ENCODE peak calls at places on chromosomes 12 and 14, in eight cellular contexts. S is GM23248, H is colonic mucosa, W is ovary, D is tibial nerve, V is RWPE2, L is SJCRH30, A is left ventricle myocardium inferior. K is an unnamed sample.

GRCh38 chr14:92686763-92687427 is 61.5 kb downstream of the LGMN start:
- DNase-seq in S (peak; percentile 83), H (peak; percentile 84), W (peak; percentile 68), D (peak; percentile 67), V (no peak), L (peak; percentile 73), A (peak; percentile 80), K (no peak)

GRCh38 chr12:29160230-29160629 is 11.2 kb downstream of the FAR2 start:
- DNase-seq in S (no peak), H (no peak), W (no peak), D (no peak), V (no peak), L (no peak), A (no peak), K (no peak)

GRCh38 chr14:94646066-94646465 is 33.9 kb downstream of the SERPINA3 start:
- DNase-seq in S (no peak), H (no peak), W (no peak), D (no peak), V (no peak), L (no peak), A (no peak), K (peak; percentile 28)

GRCh38 chr12:108240027-108240785 is 98.9 kb downstream of the CMKLR1 start:
- DNase-seq in S (no peak), H (no peak), W (no peak), D (no peak), V (no peak), L (no peak), A (no peak), K (no peak)

GRCh38 chr14:24802236-24802635 is 168.2 kb upstream of the GZMB start:
- DNase-seq in S (no peak), H (no peak), W (no peak), D (no peak), V (no peak), L (no peak), A (no peak), K (no peak)

GRCh38 chr12:56104815-56105476 is 587 bp downstream of the PA2G4 start:
- DNase-seq in S (peak; percentile 58), H (no peak), W (no peak), D (no peak), V (peak; percentile 62), L (peak; percentile 41), A (no peak), K (no peak)

GRCh38 chr12:98591209-98591608 is 2.3 kb upstream of the SLC25A3 start:
- DNase-seq in S (peak; percentile 11), H (no peak), W (no peak), D (no peak), V (no peak), L (peak; percentile 20), A (no peak), K (no peak)

GRCh38 chr12:123091230-123091629 is 59.7 kb downstream of the PITPNM2 start:
- DNase-seq in S (no peak), H (no peak), W (no peak), D (no peak), V (no peak), L (no peak), A (no peak), K (no peak)

GRCh38 chr14:71363961-71364360 is 456.7 kb downstream of the PCNX1 start:
- DNase-seq in S (peak; percentile 73), H (no peak), W (no peak), D (no peak), V (no peak), L (no peak), A (no peak), K (no peak)

GRCh38 chr12:6092784-6093722 is 31.4 kb downstream of the VWF start:
- DNase-seq in S (peak; percentile 94), H (no peak), W (no peak), D (no peak), V (peak; percentile 89), L (peak; percentile 62), A (no peak), K (peak; percentile 86)

DNA sequence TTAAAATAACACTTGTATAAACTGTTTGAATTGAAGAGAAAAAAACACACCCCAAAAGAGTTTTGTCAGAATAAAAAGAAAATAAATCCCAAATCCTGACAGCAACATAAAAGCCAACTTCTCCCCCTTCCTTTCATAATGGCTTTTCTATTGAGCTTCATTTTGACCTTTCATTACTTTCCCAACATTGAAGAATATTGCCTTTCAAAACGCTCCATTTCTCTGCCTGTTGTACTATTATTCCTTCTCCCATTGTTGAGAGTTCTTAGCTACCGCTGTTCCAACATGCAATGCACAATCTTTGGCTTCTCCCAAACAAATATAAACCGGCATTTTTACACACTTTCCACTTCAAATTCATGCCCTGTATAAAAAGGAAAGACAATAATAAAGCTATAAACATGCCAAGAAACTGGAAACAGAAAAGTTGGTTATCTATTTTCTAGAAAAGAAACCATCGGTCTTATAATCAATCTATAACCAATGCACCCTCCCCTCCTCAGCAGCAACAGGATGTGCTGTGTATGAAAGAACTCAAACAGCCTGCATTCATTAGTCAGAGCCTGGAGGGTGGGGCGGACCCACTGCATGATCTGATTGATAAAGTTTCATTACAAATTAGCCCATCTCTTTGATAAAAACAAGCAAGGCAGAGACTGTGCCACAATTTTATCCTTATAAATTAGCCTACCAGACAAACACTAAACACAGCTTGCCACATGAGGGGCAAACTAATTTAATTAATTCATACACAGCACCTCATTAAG is 448.3 kb downstream of the BCAT1 start:
- DNase-seq in S (peak; percentile 1), H (no peak), W (no peak), D (no peak), V (no peak), L (no peak), A (no peak), K (no peak)
- H3K27ac ChIP-seq in S (no peak overlapping the region), H (no peak overlapping the region), W (peak overlapping the region; percentile 57), D (peak overlapping the region; percentile 82), V (no peak overlapping the region), L (no peak overlapping the region), A (peak overlapping the region; percentile 76), K (peak overlapping the region; percentile 37)

DNA sequence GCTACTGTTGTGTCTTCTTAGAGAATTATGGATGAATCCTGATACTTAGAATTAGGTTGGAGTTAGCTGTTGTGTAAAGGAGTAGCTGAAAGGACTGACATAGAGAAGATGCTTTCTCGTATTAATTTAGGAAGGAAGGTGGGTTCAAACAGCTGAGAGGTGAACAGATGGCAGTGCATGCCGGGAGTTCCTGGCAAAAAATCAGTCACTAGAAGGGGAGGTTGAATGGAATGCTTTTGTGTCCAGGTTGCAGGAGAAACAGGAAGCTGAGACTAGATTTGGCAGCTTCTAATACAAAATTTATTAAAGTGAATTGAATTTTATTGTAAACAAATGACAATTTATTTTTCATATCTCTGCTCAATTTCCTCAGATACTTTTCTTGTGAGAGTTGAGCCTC is 70.8 kb downstream of the BTG1 start:
- DNase-seq in S (no peak), H (no peak), W (no peak), D (no peak), V (no peak), L (no peak), A (no peak), K (no peak)
- H3K27ac ChIP-seq in S (peak overlapping the region; percentile 97), H (no peak overlapping the region), W (no peak overlapping the region), D (no peak overlapping the region), V (no peak overlapping the region), L (no peak overlapping the region), A (peak overlapping the region; percentile 50), K (no peak overlapping the region)

DNA sequence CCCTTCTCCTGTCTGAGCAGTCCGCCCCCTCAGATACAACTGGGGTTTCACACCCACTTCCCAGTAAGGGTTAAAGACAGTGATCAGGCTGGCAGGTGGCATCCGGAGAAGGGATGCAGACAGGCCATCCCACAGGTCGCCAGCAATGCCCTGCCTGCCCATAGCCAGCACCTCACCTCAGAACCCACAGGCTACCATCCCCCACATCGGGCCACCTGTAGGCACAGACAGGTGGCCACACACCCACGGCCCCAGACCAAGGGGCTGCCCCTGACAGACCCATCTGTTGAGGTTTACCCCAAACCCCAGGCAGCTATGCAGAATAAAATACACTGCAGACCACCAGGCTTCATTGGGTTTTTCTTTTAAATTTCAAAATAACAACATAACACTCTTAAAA is 57.5 kb downstream of the CCNK start:
- DNase-seq in S (no peak), H (no peak), W (no peak), D (no peak), V (no peak), L (no peak), A (no peak), K (no peak)
- H3K27ac ChIP-seq in S (no peak overlapping the region), H (no peak overlapping the region), W (no peak overlapping the region), D (no peak overlapping the region), V (peak overlapping the region; percentile 69), L (no peak overlapping the region), A (peak overlapping the region; percentile 85), K (no peak overlapping the region)

GRCh38 chr12:27779416-27779815 is 617 bp upstream of the KLHL42 start:
- DNase-seq in S (peak; percentile 39), H (peak; percentile 33), W (peak; percentile 18), D (no peak), V (no peak), L (peak; percentile 73), A (peak; percentile 15), K (no peak)

GRCh38 chr12:27780612-27781408 is 774 bp upstream of the MANSC4 start:
- DNase-seq in S (peak; percentile 64), H (peak; percentile 47), W (peak; percentile 13), D (no peak), V (peak; percentile 32), L (peak; percentile 41), A (peak; percentile 14), K (peak; percentile 75)

GRCh38 chr12:27779837-27780611 is at the start of the genes KLHL42 and MANSC4:
- DNase-seq in S (peak; percentile 88), H (peak; percentile 64), W (peak; percentile 71), D (peak; percentile 38), V (peak; percentile 34), L (peak; percentile 79), A (peak; percentile 76), K (peak; percentile 87)

GRCh38 chr12:27782481-27782880 is 2.4 kb upstream of the MANSC4 start:
- DNase-seq in S (peak; percentile 13), H (no peak), W (no peak), D (no peak), V (no peak), L (no peak), A (no peak), K (no peak)

DNA sequence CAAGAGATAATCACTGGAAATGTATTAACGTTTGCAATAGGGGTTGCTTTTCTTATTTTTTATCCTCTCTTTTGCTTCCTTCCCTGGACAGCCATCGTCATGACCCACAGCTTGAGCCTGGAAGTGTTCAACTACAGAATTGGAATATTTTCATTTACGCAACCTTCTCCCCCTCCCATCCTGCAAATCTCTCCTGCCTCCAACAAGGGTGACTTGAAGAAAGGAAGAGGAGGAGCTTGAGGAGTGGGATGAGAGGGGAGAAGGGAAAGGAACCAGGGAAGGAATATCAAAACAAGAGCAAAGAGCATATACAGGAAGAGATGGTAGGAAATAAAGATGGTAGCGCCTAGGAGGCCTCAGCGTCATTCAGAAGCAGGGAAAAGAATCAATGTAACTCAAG is 1.6 kb upstream of the MANSC4 start:
- DNase-seq in S (no peak), H (no peak), W (no peak), D (no peak), V (no peak), L (no peak), A (no peak), K (no peak)
- H3K27ac ChIP-seq in S (peak overlapping the region; percentile 3), H (peak overlapping the region; percentile 3), W (no peak overlapping the region), D (peak overlapping the region; percentile 96), V (peak overlapping the region; percentile 70), L (no peak overlapping the region), A (no peak overlapping the region), K (peak overlapping the region; percentile 97)

GRCh38 chr12:120820885-120821510 is 83.2 kb downstream of the SPPL3 start:
- DNase-seq in S (no peak), H (no peak), W (no peak), D (no peak), V (no peak), L (no peak), A (no peak), K (no peak)
- H3K27ac ChIP-seq in S (no peak overlapping the region), H (no peak overlapping the region), W (no peak overlapping the region), D (no peak overlapping the region), V (no peak overlapping the region), L (no peak overlapping the region), A (no peak overlapping the region), K (no peak overlapping the region)

K was measured in coronary artery.